ENCODE peak calls at places on chromosome 13, in six cellular contexts. J is astrocyte of the cerebellum, L is psoas muscle, I is Caco-2, Y is foreskin fibroblast, E is Peyer's patch. H is an unnamed sample.
A peak's percentile ranks its signal among the peaks of the same experiment; 100 is the strongest.

GRCh38 chr13:53631511-53631910 is 602.9 kb downstream of the OLFM4 start:
- DNase-seq in L (no peak), E (no peak), J (no peak), I (no peak), Y (no peak), H (no peak)

GRCh38 chr13:98563071-98563470 is 13.8 kb downstream of the STK24 start:
- DNase-seq in Y (no peak), J (no peak), I (no peak), E (peak; percentile 65), L (no peak), H (no peak)

GRCh38 chr13:35927554-35927953 is 203.6 kb downstream of the DCLK1 start:
- DNase-seq in J (peak; percentile 32), L (no peak), E (no peak), I (no peak), Y (peak; percentile 71), H (no peak)

GRCh38 chr13:71831716-71832115 is 35.3 kb downstream of the DACH1 start:
- DNase-seq in Y (no peak), L (no peak), J (peak; percentile 3), E (no peak), I (no peak), H (no peak)

GRCh38 chr13:21676611-21677021 is 5.7 kb downstream of the FGF9 start:
- DNase-seq in Y (no peak), J (no peak), L (peak; percentile 24), I (peak; percentile 67), E (peak; percentile 63), H (no peak)

GRCh38 chr13:19601749-19602725 is 31.4 kb upstream of the MPHOSPH8 start:
- DNase-seq in L (peak; percentile 17), Y (peak; percentile 72), I (peak; percentile 89), E (peak; percentile 48), J (no peak), H (no peak)

GRCh38 chr13:29771247-29771646 is 79.2 kb downstream of the UBL3 start:
- DNase-seq in J (no peak), E (no peak), Y (peak; percentile 57), L (no peak), I (peak; percentile 40), H (no peak)

GRCh38 chr13:64273780-64274179 is 2858.1 kb upstream of the PCDH20 start:
- DNase-seq in Y (no peak), E (no peak), I (no peak), L (no peak), J (no peak), H (no peak)

GRCh38 chr13:80551650-80552497 is 210.9 kb upstream of the SPRY2 start:
- DNase-seq in J (no peak), Y (peak; percentile 52), L (no peak), I (no peak), E (no peak), H (no peak)

GRCh38 chr13:67128148-67128547 is 102.0 kb downstream of the PCDH9 start:
- DNase-seq in I (no peak), L (no peak), E (no peak), J (no peak), Y (no peak), H (no peak)

GRCh38 chr13:93794197-93794885 is 567.7 kb downstream of the GPC6 start:
- DNase-seq in I (no peak), J (no peak), Y (no peak), L (no peak), E (no peak), H (no peak)

GRCh38 chr13:113976711-113977684 is 3.1 kb upstream of the C13orf46 start:
- DNase-seq in E (peak; percentile 42), L (peak; percentile 17), J (peak; percentile 31), I (peak; percentile 27), Y (peak; percentile 69), H (peak; percentile 7)

GRCh38 chr13:103976371-103976770 is 910.2 kb upstream of the SLC10A2 start:
- DNase-seq in J (no peak), E (no peak), Y (no peak), I (no peak), L (no peak), H (no peak)

GRCh38 chr13:29522044-29522685 is 73.3 kb downstream of the SLC7A1 start:
- DNase-seq in I (no peak), E (no peak), L (no peak), J (peak; percentile 88), Y (peak; percentile 96), H (peak; percentile 95)

GRCh38 chr13:79741006-79741405 is 260.1 kb downstream of the NDFIP2 start:
- DNase-seq in Y (peak; percentile 69), I (peak; percentile 37), J (peak; percentile 9), E (no peak), L (no peak), H (no peak)

GRCh38 chr13:39510296-39510695 is 92.7 kb downstream of the LHFPL6 start:
- DNase-seq in I (no peak), J (no peak), Y (no peak), L (no peak), E (no peak), H (no peak)

GRCh38 chr13:113846639-113847318 is 17.1 kb downstream of the GAS6 start:
- DNase-seq in L (no peak), E (peak; percentile 45), Y (no peak), I (no peak), J (no peak), H (no peak)

GRCh38 chr13:25771641-25772478 is 280.0 kb downstream of the SHISA2 start:
- DNase-seq in Y (no peak), J (peak; percentile 43), I (no peak), L (no peak), E (no peak), H (no peak)

GRCh38 chr13:114067886-114068722 is 64.3 kb downstream of the RASA3 start:
- DNase-seq in Y (no peak), E (peak; percentile 84), I (no peak), J (no peak), L (no peak), H (no peak)

GRCh38 chr13:99123101-99124045 is 77.3 kb upstream of the UBAC2 start:
- DNase-seq in L (no peak), I (no peak), J (no peak), Y (peak; percentile 21), E (no peak), H (no peak)

GRCh38 chr13:20381401-20381800 is 144.3 kb downstream of the CRYL1 start:
- DNase-seq in Y (no peak), I (no peak), J (no peak), L (no peak), E (no peak), H (no peak)

GRCh38 chr13:111521691-111522229 is 201.3 kb downstream of the TEX29 start:
- DNase-seq in Y (no peak), J (no peak), E (no peak), I (no peak), L (no peak), H (no peak)

GRCh38 chr13:112247471-112248405 is 128.4 kb upstream of the SPACA7 start:
- DNase-seq in Y (no peak), L (no peak), E (no peak), I (no peak), J (no peak), H (no peak)

GRCh38 chr13:113596321-113597200 is 12.0 kb downstream of the TFDP1 start:
- DNase-seq in I (no peak), L (no peak), Y (no peak), E (peak; percentile 40), J (no peak), H (no peak)

GRCh38 chr13:36725936-36726335 is 52.1 kb downstream of the SERTM1 start:
- DNase-seq in Y (no peak), L (no peak), E (no peak), J (no peak), I (no peak), H (no peak)

GRCh38 chr13:108220042-108220441 is 1.9 kb downstream of the ABHD13 start:
- DNase-seq in I (no peak), L (no peak), E (peak; percentile 69), Y (no peak), J (no peak), H (no peak)

DNA sequence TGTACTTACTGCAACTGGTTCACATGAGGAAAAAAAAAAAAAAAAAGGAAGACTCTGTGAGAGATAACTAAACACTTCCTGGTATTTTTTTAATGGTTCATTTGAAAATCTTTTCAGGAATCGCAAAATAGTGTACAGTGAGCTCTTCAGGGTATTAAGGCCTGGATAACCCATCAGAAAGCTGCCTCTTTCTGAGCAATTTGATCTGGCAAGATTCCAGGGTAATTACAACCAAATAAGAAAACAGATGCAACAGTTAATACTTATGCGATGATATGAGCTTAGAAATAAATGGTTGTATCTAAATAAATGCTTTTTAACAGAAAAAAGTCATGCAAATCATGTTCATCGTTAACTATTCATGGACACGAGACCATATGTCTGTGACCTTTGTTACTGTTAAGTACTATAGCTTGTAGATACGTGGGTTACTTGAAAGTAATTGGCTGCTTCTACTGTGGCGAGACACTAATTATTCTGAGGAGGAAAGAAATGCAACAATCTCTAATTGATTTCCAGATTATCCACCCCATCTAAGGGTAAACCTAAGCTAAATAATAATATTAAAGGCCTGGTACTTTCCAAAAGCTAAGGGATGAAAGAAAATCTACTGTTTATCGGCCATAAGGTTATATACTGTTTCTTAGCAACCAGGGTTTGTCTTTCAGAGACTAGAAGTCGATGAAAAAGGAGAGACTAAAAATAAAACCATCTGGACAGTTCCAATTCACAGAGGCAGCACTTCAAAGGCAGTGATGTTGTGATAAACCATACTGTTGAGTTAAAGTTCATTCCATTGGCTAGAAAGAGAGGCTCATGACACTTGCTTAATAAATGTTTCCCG is 1.7 kb downstream of the EPSTI1 start:
- DNase-seq in L (no peak), E (no peak), Y (peak; percentile 62), I (no peak), J (no peak), H (no peak)
- H3K4me3 ChIP-seq in L (peak overlapping the region; percentile 87), E (peak overlapping the region; percentile 56), Y (no peak overlapping the region), I (no peak overlapping the region), J (no peak overlapping the region), H (peak overlapping the region; percentile 35)

DNA sequence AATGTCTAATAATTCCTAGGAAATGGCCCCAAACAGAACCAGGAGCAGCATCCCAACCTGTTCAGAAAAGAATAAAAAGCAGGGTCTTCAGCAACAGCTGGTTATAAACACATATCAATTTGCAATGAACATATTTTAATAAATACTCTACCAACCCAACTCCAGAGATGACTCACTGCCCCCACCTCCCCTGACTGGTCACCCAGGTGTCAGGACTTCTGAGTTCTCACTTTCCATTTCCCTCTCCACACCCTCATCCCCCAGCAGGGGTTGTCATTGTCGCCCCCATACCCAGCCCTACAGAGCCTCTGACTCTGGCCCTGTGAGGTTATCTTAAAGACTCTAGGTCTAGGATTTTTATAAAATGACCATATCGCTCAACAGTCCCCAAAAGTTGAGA is 6.9 kb downstream of the SERPINE3 start:
- DNase-seq in Y (no peak), I (no peak), J (no peak), L (no peak), E (no peak), H (no peak)
- TF ChIP-seq CTCF in Y (no peak), I (no peak), J (no peak), L (no peak), E (no peak), H (no peak)

DNA sequence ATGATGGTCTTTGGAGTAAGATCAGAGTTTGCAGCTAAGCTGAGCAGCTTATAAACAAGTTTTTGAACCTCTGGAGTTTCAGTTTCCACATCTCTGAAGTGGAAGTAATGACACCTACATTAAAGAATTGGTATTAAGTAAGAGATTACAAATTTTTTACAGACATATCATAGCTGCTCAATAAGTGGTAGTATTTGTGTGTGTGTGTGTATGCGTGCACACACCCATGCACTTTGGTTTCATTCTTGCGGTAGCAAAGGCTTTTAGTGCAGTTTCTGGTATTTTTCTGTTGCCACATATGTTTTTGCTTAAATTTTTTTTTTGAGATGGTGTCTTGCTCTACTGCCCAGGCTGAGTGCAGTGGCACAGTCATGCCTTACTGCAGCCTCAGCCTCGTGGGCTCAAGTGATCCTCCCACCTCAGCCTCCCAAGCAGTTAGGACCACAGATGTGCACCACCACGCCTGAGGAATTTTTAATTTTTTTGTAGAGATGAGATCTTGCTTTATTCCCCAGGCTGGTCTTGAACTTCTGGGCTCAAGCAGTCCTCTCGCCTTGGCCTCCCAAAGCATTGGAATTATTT is 4.5 kb downstream of the NAA16 start:
- DNase-seq in I (no peak), J (no peak), E (no peak), L (no peak), Y (peak; percentile 35), H (no peak)
- H3K4me3 ChIP-seq in I (no peak overlapping the region), J (no peak overlapping the region), E (no peak overlapping the region), L (no peak overlapping the region), Y (no peak overlapping the region), H (no peak overlapping the region)

GRCh38 chr13:59658736-59659330 is 504.9 kb downstream of the DIAPH3 start:
- DNase-seq in L (no peak), E (no peak), Y (no peak), J (no peak), I (no peak), H (no peak)
- TF ChIP-seq CTCF in L (no peak), E (no peak), Y (no peak), J (no peak), I (no peak), H (no peak)

H was measured in AG04449.